ENCODE peak calls at places on chromosomes 6 and 20, in seven cellular contexts. X is dorsolateral prefrontal cortex, Y is fibroblast of the aortic adventitia, K is adrenal gland, N is OCI-LY7, T is GM12865, I is cardiac fibroblast. C is an unnamed sample.

GRCh38 chr20:2206957-2207769 is 88.6 kb upstream of the TGM3 start:
- DNase-seq in K (peak; percentile 83), T (peak; percentile 75), N (no peak), Y (peak; percentile 57), X (peak; percentile 79), I (peak; percentile 54), C (peak; percentile 64)

GRCh38 chr6:84804720-84805119 is 40.3 kb upstream of the TBX18 start:
- DNase-seq in X (no peak), I (peak; percentile 58), Y (peak; percentile 27), T (no peak), K (no peak), N (no peak), C (peak; percentile 4)

GRCh38 chr6:36985384-36985962 is 523 bp downstream of the MTCH1 start:
- DNase-seq in X (no peak), Y (no peak), K (peak; percentile 44), I (no peak), T (peak; percentile 19), N (no peak), C (no peak)

GRCh38 chr6:32047539-32047854 is 9.3 kb downstream of the CYP21A2 start:
- DNase-seq in K (no peak), N (no peak), Y (no peak), I (no peak), T (no peak), X (no peak), C (no peak)

GRCh38 chr6:2875840-2876207 is 27.3 kb downstream of the SERPINB9 start:
- DNase-seq in T (no peak), X (no peak), N (peak; percentile 51), I (peak; percentile 28), K (peak; percentile 54), Y (peak; percentile 9), C (no peak)

GRCh38 chr6:84762220-84762940 is 2.0 kb downstream of the TBX18 start:
- DNase-seq in K (no peak), Y (peak; percentile 68), N (no peak), X (no peak), T (no peak), I (peak; percentile 75), C (peak; percentile 64)

GRCh38 chr6:31945507-31946369 is at the start of gene CFB:
- DNase-seq in N (no peak), X (no peak), Y (peak; percentile 94), K (peak; percentile 95), T (no peak), I (peak; percentile 91), C (peak; percentile 82)

GRCh38 chr6:146545608-146546007 is 2.0 kb downstream of the RAB32 start:
- DNase-seq in I (peak; percentile 81), Y (peak; percentile 67), X (no peak), K (no peak), T (no peak), N (no peak), C (peak; percentile 88)

GRCh38 chr6:38192486-38192885 is 373.0 kb downstream of the ZFAND3 start:
- DNase-seq in N (no peak), K (no peak), Y (no peak), X (no peak), I (no peak), T (no peak), C (no peak)

GRCh38 chr6:89084954-89085353 is 4.4 kb downstream of the PNRC1 start:
- DNase-seq in I (peak; percentile 22), X (no peak), T (no peak), Y (peak; percentile 53), N (no peak), K (no peak), C (no peak)

GRCh38 chr6:89284963-89285735 is 29.9 kb downstream of the GABRR2 start:
- DNase-seq in K (no peak), T (no peak), N (no peak), I (no peak), X (no peak), Y (no peak), C (no peak)

GRCh38 chr20:38460040-38460623 is 12.5 kb upstream of the RALGAPB start:
- DNase-seq in X (no peak), N (no peak), I (peak; percentile 92), T (no peak), Y (peak; percentile 80), K (peak; percentile 43), C (peak; percentile 51)

GRCh38 chr6:322940-323729 is 30.8 kb downstream of the DUSP22 start:
- DNase-seq in K (no peak), X (peak; percentile 29), Y (no peak), N (peak; percentile 91), T (peak; percentile 92), I (no peak), C (no peak)

GRCh38 chr6:38131527-38131965 is 312.0 kb downstream of the ZFAND3 start:
- DNase-seq in K (no peak), T (peak; percentile 39), Y (peak; percentile 98), X (no peak), I (peak; percentile 96), N (no peak), C (peak; percentile 97)

GRCh38 chr20:3262566-3262965 is 23.6 kb upstream of the SLC4A11 start:
- DNase-seq in K (no peak), N (no peak), T (no peak), Y (peak; percentile 22), X (no peak), I (peak; percentile 33), C (no peak)

GRCh38 chr20:58389324-58389967 is 417 bp downstream of the VAPB start:
- DNase-seq in X (no peak), I (peak; percentile 40), K (peak; percentile 49), T (peak; percentile 70), Y (no peak), N (peak; percentile 59), C (peak; percentile 49)

GRCh38 chr20:50855498-50856474 is 60.9 kb downstream of the BCAS4 start:
- DNase-seq in N (no peak), X (no peak), Y (no peak), K (peak; percentile 55), T (no peak), I (no peak), C (no peak)

GRCh38 chr6:118632359-118632758 is 19.0 kb downstream of the CEP85L start:
- DNase-seq in X (no peak), N (no peak), Y (no peak), K (no peak), I (peak; percentile 15), T (no peak), C (no peak)

GRCh38 chr20:63572788-63573738 is 976 bp downstream of the HELZ2 start:
- DNase-seq in K (no peak), T (no peak), Y (no peak), N (no peak), I (no peak), X (no peak), C (no peak)

GRCh38 chr6:113591896-113592827 is 265.0 kb upstream of the MARCKS start:
- DNase-seq in N (no peak), K (no peak), T (peak; percentile 49), X (no peak), I (peak; percentile 37), Y (peak; percentile 57), C (peak; percentile 38)

GRCh38 chr6:142756215-142756630 is 188.8 kb downstream of the HIVEP2 start:
- DNase-seq in T (no peak), K (no peak), X (no peak), Y (peak; percentile 71), N (no peak), I (peak; percentile 58), C (peak; percentile 88)

GRCh38 chr6:158870418-158870957 is 51.3 kb upstream of the EZR start:
- DNase-seq in T (no peak), N (peak; percentile 73), X (no peak), K (no peak), Y (no peak), I (no peak), C (no peak)

GRCh38 chr20:64119681-64120341 is 12.4 kb upstream of the NPBWR2 start:
- DNase-seq in T (no peak), X (peak; percentile 34), I (no peak), K (peak; percentile 9), Y (peak; percentile 2), N (peak; percentile 16), C (no peak)

GRCh38 chr6:116035616-116036015 is 25.1 kb downstream of the FRK start:
- DNase-seq in X (no peak), K (no peak), N (no peak), I (no peak), Y (no peak), T (no peak), C (no peak)

DNA sequence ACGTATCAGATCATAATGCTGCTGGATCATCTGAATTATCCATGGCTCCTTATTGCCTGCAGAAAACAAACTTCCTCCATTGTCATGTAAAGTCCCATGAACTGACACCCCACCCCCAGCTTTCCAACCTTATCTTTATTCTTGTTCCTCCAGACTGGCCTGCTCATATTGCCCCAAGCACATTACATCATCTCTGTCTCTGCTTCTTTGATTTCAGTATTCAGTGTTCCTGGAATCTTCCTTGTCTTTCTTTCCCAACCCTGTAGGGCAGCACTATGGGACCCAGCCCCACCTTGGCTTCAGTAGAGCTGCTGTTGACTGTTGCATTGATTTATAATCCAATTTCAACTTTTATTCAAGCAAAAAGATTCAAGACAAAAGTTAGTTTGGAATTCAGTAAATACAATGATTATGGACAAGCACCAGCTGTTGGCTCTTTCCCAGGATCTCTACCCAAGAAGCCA is 187.5 kb upstream of the ECI2 start:
- DNase-seq in T (no peak), Y (peak; percentile 57), X (no peak), K (no peak), N (no peak), I (no peak), C (no peak)
- TF ChIP-seq CTCF in T (no peak), Y (no peak), X (no peak), K (no peak), N (no peak), I (no peak), C (no peak)

GRCh38 chr20:47352332-47353223 is 3.9 kb downstream of the ZMYND8 start:
- DNase-seq in K (peak; percentile 73), T (peak; percentile 36), Y (peak; percentile 17), N (peak; percentile 14), I (peak; percentile 67), X (no peak), C (no peak)
- H3K4me3 ChIP-seq in K (no peak overlapping the region), T (peak overlapping the region; percentile 67), Y (peak overlapping the region; percentile 36), N (peak overlapping the region; percentile 74), I (peak overlapping the region; percentile 56), X (peak overlapping the region; percentile 37), C (peak overlapping the region; percentile 11)

GRCh38 chr6:107418118-107418517 is 41.2 kb downstream of the PDSS2 start:
- DNase-seq in I (peak; percentile 51), Y (peak; percentile 20), T (peak; percentile 39), N (peak; percentile 19), X (no peak), K (no peak), C (no peak)
- TF ChIP-seq CTCF in I (peak; percentile 76), Y (peak; percentile 53), T (peak; percentile 55), N (peak; percentile 66), X (no peak), K (no peak), C (peak; percentile 48)

GRCh38 chr20:54076259-54076658 is 5.9 kb upstream of the BCAS1 start:
- DNase-seq in T (no peak), K (no peak), Y (no peak), I (no peak), X (no peak), N (no peak), C (no peak)

GRCh38 chr20:54082100-54082499 is 11.7 kb upstream of the BCAS1 start:
- DNase-seq in T (no peak), X (no peak), I (no peak), Y (no peak), N (no peak), K (no peak), C (no peak)

GRCh38 chr20:54073288-54073687 is 2.9 kb upstream of the BCAS1 start:
- DNase-seq in K (no peak), T (no peak), X (no peak), N (no peak), I (no peak), Y (no peak), C (no peak)

GRCh38 chr20:54075322-54075721 is 4.9 kb upstream of the BCAS1 start:
- DNase-seq in K (no peak), Y (no peak), I (no peak), T (peak; percentile 28), X (no peak), N (no peak), C (no peak)

GRCh38 chr20:54078296-54078695 is 7.9 kb upstream of the BCAS1 start:
- DNase-seq in N (peak; percentile 82), T (peak; percentile 76), I (no peak), Y (no peak), X (no peak), K (no peak), C (no peak)
- H3K4me3 ChIP-seq in N (peak overlapping the region; percentile 34), T (no peak overlapping the region), I (no peak overlapping the region), Y (no peak overlapping the region), X (no peak overlapping the region), K (no peak overlapping the region), C (no peak overlapping the region)

C was measured in AG10803.